ENCODE peak calls at places on chromosomes 12 and 14, in nine cellular contexts. D is activated CD8-positive, alpha-beta memory T cell treated with anti-CD3 and anti-CD28 coated beads, Interleukin-2, amount 50 U/mL, for 48 hours; X is stimulated activated CD8-positive, alpha-beta memory T cell treated with anti-CD3 and anti-CD28 coated beads, Interleukin-2, amount 100 ng/mL, for 1 hour; O is GM13977; J is NCI-H2081; U is ascending aorta; Q is frontal cortex; K is aorta; Z is RPMI8226. N is an unnamed sample.

GRCh38 chr12:8493084-8493483 is 20.2 kb upstream of the CLEC4D start:
- DNase-seq in D (no peak), X (no peak), O (peak), J (no peak), U (peak), Q (no peak), K (no peak), Z (no peak), N (peak)

GRCh38 chr12:50913224-50913623 is 39.1 kb upstream of the HIGD1C start:
- DNase-seq in D (no peak), X (no peak), O (no peak), J (no peak), U (no peak), Q (no peak), K (no peak), Z (no peak), N (no peak)

GRCh38 chr14:98798099-98798498 is 473.9 kb downstream of the BCL11B start:
- DNase-seq in D (no peak), X (no peak), O (no peak), J (no peak), U (no peak), Q (no peak), K (no peak), Z (no peak), N (no peak)

GRCh38 chr14:54759982-54760585 is 142.5 kb downstream of the GCH1 start:
- DNase-seq in D (no peak), X (no peak), O (no peak), J (no peak), U (no peak), Q (no peak), K (no peak), Z (no peak), N (no peak)

GRCh38 chr14:95662376-95663186 is 23.6 kb upstream of the TCL1B start:
- DNase-seq in D (no peak), X (no peak), O (peak), J (no peak), U (no peak), Q (no peak), K (no peak), Z (peak), N (no peak)

GRCh38 chr12:77213316-77213715 is 147.9 kb upstream of the E2F7 start:
- DNase-seq in D (no peak), X (no peak), O (no peak), J (no peak), U (no peak), Q (no peak), K (no peak), Z (no peak), N (no peak)

GRCh38 chr12:92574046-92574783 is 128.6 kb upstream of the PLEKHG7 start:
- DNase-seq in D (no peak), X (no peak), O (no peak), J (peak), U (no peak), Q (no peak), K (no peak), Z (peak), N (peak)

GRCh38 chr12:96402061-96402460 is 1.8 kb upstream of the CDK17 start:
- DNase-seq in D (no peak), X (no peak), O (no peak), J (no peak), U (no peak), Q (no peak), K (no peak), Z (no peak), N (no peak)

GRCh38 chr12:49631336-49631907 is 8.1 kb downstream of the PRPF40B start:
- DNase-seq in D (peak), X (no peak), O (no peak), J (no peak), U (no peak), Q (no peak), K (no peak), Z (no peak), N (no peak)